ENCODE peak calls at places on chromosomes 12 and 14, in four cellular contexts. P, N, O and L are unnamed samples.

GRCh38 chr14:19878029-19878642 is 3.2 kb downstream of the OR4K2 start:
- DNase-seq in P (peak), N (no peak), O (no peak), L (peak)

GRCh38 chr14:93104961-93105360 is 10.8 kb downstream of the ITPK1 start:
- DNase-seq in P (no peak), N (no peak), O (no peak), L (no peak)

GRCh38 chr12:49969027-49969426 is 3.7 kb upstream of the AQP6 start:
- DNase-seq in P (no peak), N (no peak), O (no peak), L (no peak)

GRCh38 chr12:107515446-107515958 is 170.1 kb upstream of the PWP1 start:
- DNase-seq in P (peak), N (no peak), O (peak), L (peak)

GRCh38 chr14:76928301-76928700 is 100.2 kb downstream of the IRF2BPL start:
- DNase-seq in P (no peak), N (no peak), O (no peak), L (no peak)

GRCh38 chr12:130970165-130970907 is 16.6 kb downstream of the ADGRD1 start:
- DNase-seq in P (no peak), N (no peak), O (no peak), L (no peak)

GRCh38 chr12:132152921-132153321 is 8.7 kb downstream of the NOC4L start:
- DNase-seq in P (no peak), N (no peak), O (no peak), L (no peak)

GRCh38 chr12:30794020-30794419 is 39.3 kb upstream of the CAPRIN2 start:
- DNase-seq in P (no peak), N (no peak), O (no peak), L (no peak)

GRCh38 chr14:29536886-29537511 is 390.6 kb downstream of the PRKD1 start:
- DNase-seq in P (peak), N (no peak), O (peak), L (peak)

GRCh38 chr14:46091819-46092218 is 559.8 kb downstream of the RPL10L start:
- DNase-seq in P (no peak), N (no peak), O (no peak), L (no peak)

GRCh38 chr12:85920324-85920947 is 46.3 kb downstream of the NTS start:
- DNase-seq in P (peak), N (no peak), O (peak), L (peak)

GRCh38 chr14:97456958-97457357 is 659.8 kb downstream of the VRK1 start:
- DNase-seq in P (no peak), N (no peak), O (no peak), L (no peak)

GRCh38 chr12:75959060-75959459 is 72.5 kb downstream of the PHLDA1 start:
- DNase-seq in P (no peak), N (no peak), O (no peak), L (no peak)

GRCh38 chr14:99756796-99757195 is 36.4 kb upstream of the EML1 start:
- DNase-seq in P (no peak), N (no peak), O (no peak), L (no peak)

GRCh38 chr12:54398995-54399793 is 14.7 kb upstream of the ZNF385A start:
- DNase-seq in P (peak), N (peak), O (peak), L (peak)

GRCh38 chr14:33464563-33464962 is 486.3 kb downstream of the EGLN3 start:
- DNase-seq in P (no peak), N (no peak), O (no peak), L (no peak)

GRCh38 chr12:78864483-78865296 is at the start of gene SYT1:
- DNase-seq in P (peak), N (peak), O (peak), L (peak)

GRCh38 chr12:11752403-11753150 is 103.1 kb downstream of the ETV6 start:
- DNase-seq in P (no peak), N (no peak), O (no peak), L (no peak)

GRCh38 chr12:21330682-21331253 is 3.9 kb downstream of the SLCO1A2 start:
- DNase-seq in P (peak), N (no peak), O (no peak), L (peak)

GRCh38 chr14:49897965-49898364 is 5.1 kb downstream of the ARF6 start:
- DNase-seq in P (no peak), N (no peak), O (no peak), L (no peak)